ENCODE peak calls at places on chromosome 6, in seven cellular contexts. One of them, this sample, is unnamed.

GRCh38 chr6:72132425-72132824 is 246.1 kb downstream of the RIMS1 start:
- DNase-seq in A549: no peak
- DNase-seq in lower leg skin: no peak
- DNase-seq in ovary: no peak
- DNase-seq in uterus: no peak
- DNase-seq in Peyer's patch: no peak
- DNase-seq in heart left ventricle: no peak
- DNase-seq in this sample: no peak

GRCh38 chr6:137475103-137475502 is 19.1 kb downstream of the OLIG3 start:
- DNase-seq in lower leg skin: no peak
- DNase-seq in uterus: no peak
- DNase-seq in heart left ventricle: no peak
- DNase-seq in A549: no peak
- DNase-seq in Peyer's patch: no peak
- DNase-seq in ovary: no peak
- DNase-seq in this sample: no peak

GRCh38 chr6:146914563-146915483 is 289.4 kb upstream of the STXBP5 start:
- DNase-seq in uterus: peak
- DNase-seq in heart left ventricle: no peak
- DNase-seq in ovary: peak
- DNase-seq in lower leg skin: peak
- DNase-seq in Peyer's patch: no peak
- DNase-seq in A549: peak
- DNase-seq in this sample: peak

GRCh38 chr6:148289153-148289552 is 53.5 kb upstream of the SASH1 start:
- DNase-seq in heart left ventricle: no peak
- DNase-seq in ovary: no peak
- DNase-seq in Peyer's patch: no peak
- DNase-seq in lower leg skin: no peak
- DNase-seq in A549: no peak
- DNase-seq in uterus: no peak
- DNase-seq in this sample: no peak

GRCh38 chr6:30836431-30836866 is 47.9 kb upstream of the DDR1 start:
- DNase-seq in heart left ventricle: peak
- DNase-seq in uterus: no peak
- DNase-seq in ovary: no peak
- DNase-seq in A549: no peak
- DNase-seq in lower leg skin: no peak
- DNase-seq in Peyer's patch: no peak
- DNase-seq in this sample: peak

GRCh38 chr6:160069050-160069454 is 52.6 kb upstream of the SLC22A1 start:
- DNase-seq in heart left ventricle: no peak
- DNase-seq in ovary: no peak
- DNase-seq in lower leg skin: no peak
- DNase-seq in uterus: no peak
- DNase-seq in A549: no peak
- DNase-seq in Peyer's patch: no peak
- DNase-seq in this sample: no peak

GRCh38 chr6:26043389-26044139 is 43.7 kb upstream of the HFE start:
- DNase-seq in A549: peak
- DNase-seq in uterus: peak
- DNase-seq in Peyer's patch: peak
- DNase-seq in heart left ventricle: peak
- DNase-seq in lower leg skin: peak
- DNase-seq in ovary: peak
- DNase-seq in this sample: peak

GRCh38 chr6:116215414-116215813 is 38.5 kb downstream of the TSPYL4 start:
- DNase-seq in Peyer's patch: no peak
- DNase-seq in ovary: no peak
- DNase-seq in A549: no peak
- DNase-seq in lower leg skin: no peak
- DNase-seq in heart left ventricle: no peak
- DNase-seq in uterus: no peak
- DNase-seq in this sample: no peak

GRCh38 chr6:78460711-78461110 is 406.6 kb upstream of the IRAK1BP1 start:
- DNase-seq in A549: no peak
- DNase-seq in uterus: no peak
- DNase-seq in lower leg skin: no peak
- DNase-seq in ovary: no peak
- DNase-seq in Peyer's patch: no peak
- DNase-seq in heart left ventricle: no peak
- DNase-seq in this sample: no peak

GRCh38 chr6:51147756-51148155 is 329.1 kb downstream of the TFAP2B start:
- DNase-seq in uterus: no peak
- DNase-seq in heart left ventricle: no peak
- DNase-seq in lower leg skin: no peak
- DNase-seq in Peyer's patch: no peak
- DNase-seq in ovary: no peak
- DNase-seq in A549: no peak
- DNase-seq in this sample: no peak

GRCh38 chr6:159852877-159853276 is 37.9 kb upstream of the MAS1 start:
- DNase-seq in lower leg skin: no peak
- DNase-seq in Peyer's patch: no peak
- DNase-seq in uterus: no peak
- DNase-seq in ovary: no peak
- DNase-seq in heart left ventricle: no peak
- DNase-seq in A549: peak
- DNase-seq in this sample: no peak

GRCh38 chr6:73577605-73578160 is 56.9 kb upstream of the EEF1A1 start:
- DNase-seq in A549: no peak
- DNase-seq in uterus: no peak
- DNase-seq in ovary: no peak
- DNase-seq in heart left ventricle: no peak
- DNase-seq in lower leg skin: no peak
- DNase-seq in Peyer's patch: no peak
- DNase-seq in this sample: no peak

GRCh38 chr6:47134476-47135189 is 92.5 kb upstream of the ADGRF1 start:
- DNase-seq in A549: peak
- DNase-seq in ovary: no peak
- DNase-seq in Peyer's patch: no peak
- DNase-seq in heart left ventricle: no peak
- DNase-seq in lower leg skin: no peak
- DNase-seq in uterus: no peak
- DNase-seq in this sample: no peak

GRCh38 chr6:6810727-6811126 is 222.2 kb downstream of the LY86 start:
- DNase-seq in uterus: no peak
- DNase-seq in lower leg skin: no peak
- DNase-seq in heart left ventricle: no peak
- DNase-seq in Peyer's patch: no peak
- DNase-seq in ovary: no peak
- DNase-seq in A549: no peak
- DNase-seq in this sample: no peak

GRCh38 chr6:42947950-42948349 is 12.6 kb upstream of the GNMT start:
- DNase-seq in Peyer's patch: no peak
- DNase-seq in heart left ventricle: no peak
- DNase-seq in lower leg skin: no peak
- DNase-seq in A549: no peak
- DNase-seq in ovary: no peak
- DNase-seq in uterus: no peak
- DNase-seq in this sample: no peak

GRCh38 chr6:6918216-6918983 is 189.4 kb upstream of the RREB1 start:
- DNase-seq in lower leg skin: peak
- DNase-seq in uterus: no peak
- DNase-seq in A549: peak
- DNase-seq in ovary: no peak
- DNase-seq in Peyer's patch: no peak
- DNase-seq in heart left ventricle: no peak
- DNase-seq in this sample: peak

GRCh38 chr6:118783931-118784528 is 109.9 kb upstream of the ASF1A start:
- DNase-seq in heart left ventricle: no peak
- DNase-seq in ovary: no peak
- DNase-seq in A549: no peak
- DNase-seq in Peyer's patch: no peak
- DNase-seq in lower leg skin: no peak
- DNase-seq in uterus: no peak
- DNase-seq in this sample: no peak

GRCh38 chr6:114467931-114468330 is 125.1 kb upstream of the HS3ST5 start:
- DNase-seq in Peyer's patch: no peak
- DNase-seq in ovary: no peak
- DNase-seq in heart left ventricle: no peak
- DNase-seq in lower leg skin: no peak
- DNase-seq in A549: no peak
- DNase-seq in uterus: no peak
- DNase-seq in this sample: no peak

GRCh38 chr6:104473021-104473429 is 386.7 kb downstream of the HACE1 start:
- DNase-seq in uterus: no peak
- DNase-seq in A549: no peak
- DNase-seq in Peyer's patch: no peak
- DNase-seq in heart left ventricle: no peak
- DNase-seq in ovary: no peak
- DNase-seq in lower leg skin: no peak
- DNase-seq in this sample: no peak

GRCh38 chr6:161584051-161584450 is 310.2 kb upstream of the AGPAT4 start:
- DNase-seq in ovary: no peak
- DNase-seq in A549: no peak
- DNase-seq in lower leg skin: no peak
- DNase-seq in heart left ventricle: no peak
- DNase-seq in Peyer's patch: no peak
- DNase-seq in uterus: no peak
- DNase-seq in this sample: no peak

GRCh38 chr6:109303647-109304283 is 78.5 kb downstream of the CD164 start:
- DNase-seq in Peyer's patch: no peak
- DNase-seq in heart left ventricle: no peak
- DNase-seq in A549: no peak
- DNase-seq in lower leg skin: no peak
- DNase-seq in uterus: no peak
- DNase-seq in ovary: no peak
- DNase-seq in this sample: peak

GRCh38 chr6:109302176-109302575 is 80.1 kb downstream of the CD164 start:
- DNase-seq in Peyer's patch: no peak
- DNase-seq in heart left ventricle: no peak
- DNase-seq in lower leg skin: no peak
- DNase-seq in uterus: no peak
- DNase-seq in A549: no peak
- DNase-seq in ovary: no peak
- DNase-seq in this sample: no peak

GRCh38 chr6:109305028-109305427 is 77.2 kb downstream of the CD164 start:
- DNase-seq in heart left ventricle: no peak
- DNase-seq in Peyer's patch: no peak
- DNase-seq in uterus: no peak
- DNase-seq in ovary: no peak
- DNase-seq in A549: no peak
- DNase-seq in lower leg skin: no peak
- DNase-seq in this sample: no peak

GRCh38 chr6:109303149-109303548 is 79.1 kb downstream of the CD164 start:
- DNase-seq in uterus: no peak
- DNase-seq in A549: no peak
- DNase-seq in lower leg skin: no peak
- DNase-seq in Peyer's patch: no peak
- DNase-seq in ovary: no peak
- DNase-seq in heart left ventricle: no peak
- DNase-seq in this sample: no peak

GRCh38 chr6:109304284-109305015 is 77.8 kb downstream of the CD164 start:
- DNase-seq in A549: no peak
- DNase-seq in lower leg skin: no peak
- DNase-seq in Peyer's patch: no peak
- DNase-seq in ovary: no peak
- DNase-seq in heart left ventricle: no peak
- DNase-seq in uterus: no peak
- DNase-seq in this sample: peak
- TF ChIP-seq POLR2A in A549: no peak
- TF ChIP-seq POLR2A in lower leg skin: no peak
- TF ChIP-seq POLR2A in Peyer's patch: no peak
- TF ChIP-seq POLR2A in ovary: no peak
- TF ChIP-seq POLR2A in heart left ventricle: no peak
- TF ChIP-seq POLR2A in uterus: no peak
- TF ChIP-seq POLR2A in this sample: peak

DNA sequence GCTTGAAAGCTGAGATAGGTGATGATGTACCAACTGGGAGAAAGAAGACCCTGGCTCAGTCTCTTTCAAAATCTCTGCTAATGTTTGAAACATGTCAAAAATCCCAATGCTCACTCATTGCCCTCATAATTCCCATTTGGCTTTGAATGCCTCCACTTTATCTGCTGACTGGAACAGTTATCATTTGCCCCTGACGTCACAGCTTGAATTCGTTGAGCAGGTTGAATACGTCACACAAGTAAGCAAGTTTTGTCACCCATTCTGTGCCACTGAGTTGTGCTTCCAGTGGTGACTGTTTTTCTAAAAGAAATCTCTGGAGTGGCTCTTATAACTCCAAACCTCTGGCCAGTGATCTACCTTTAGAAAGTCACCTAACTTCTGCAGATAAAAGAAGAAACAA is 991.4 kb downstream of the EYS start:
- DNase-seq in heart left ventricle: no peak
- DNase-seq in A549: no peak
- DNase-seq in Peyer's patch: no peak
- DNase-seq in lower leg skin: no peak
- DNase-seq in uterus: no peak
- DNase-seq in ovary: no peak
- DNase-seq in this sample: no peak
- TF ChIP-seq POLR2A in heart left ventricle: no peak
- TF ChIP-seq POLR2A in A549: no peak
- TF ChIP-seq POLR2A in Peyer's patch: no peak
- TF ChIP-seq POLR2A in lower leg skin: no peak
- TF ChIP-seq POLR2A in uterus: no peak
- TF ChIP-seq POLR2A in ovary: no peak
- TF ChIP-seq POLR2A in this sample: no peak

GRCh38 chr6:70396163-70396562 is 17.1 kb upstream of the FAM135A start:
- DNase-seq in Peyer's patch: no peak
- DNase-seq in lower leg skin: no peak
- DNase-seq in heart left ventricle: no peak
- DNase-seq in uterus: no peak
- DNase-seq in A549: no peak
- DNase-seq in ovary: no peak
- DNase-seq in this sample: no peak
- TF ChIP-seq POLR2A in Peyer's patch: no peak
- TF ChIP-seq POLR2A in lower leg skin: no peak
- TF ChIP-seq POLR2A in heart left ventricle: no peak
- TF ChIP-seq POLR2A in uterus: no peak
- TF ChIP-seq POLR2A in A549: no peak
- TF ChIP-seq POLR2A in ovary: no peak
- TF ChIP-seq POLR2A in this sample: no peak

GRCh38 chr6:111552241-111552744 is 53.4 kb downstream of the TRAF3IP2 start:
- DNase-seq in uterus: peak
- DNase-seq in Peyer's patch: no peak
- DNase-seq in ovary: peak
- DNase-seq in heart left ventricle: peak
- DNase-seq in A549: no peak
- DNase-seq in lower leg skin: peak
- DNase-seq in this sample: peak
- TF ChIP-seq POLR2A in uterus: no peak
- TF ChIP-seq POLR2A in Peyer's patch: peak
- TF ChIP-seq POLR2A in ovary: no peak
- TF ChIP-seq POLR2A in heart left ventricle: no peak
- TF ChIP-seq POLR2A in A549: no peak
- TF ChIP-seq POLR2A in lower leg skin: no peak
- TF ChIP-seq POLR2A in this sample: no peak